ENCODE peak calls at places on chromosomes 4 and X, in five cellular contexts. C, A, O, M and T are unnamed samples.
A peak's percentile ranks its signal among the peaks of the same experiment; 100 is the strongest.

GRCh38 chr4:26235500-26235899 is 85.3 kb upstream of the RBPJ start:
- DNase-seq in O (no peak), A (peak; percentile 64), C (no peak), M (no peak), T (no peak)

GRCh38 chrX:143621276-143621675 is 14.6 kb downstream of the SLITRK4 start:
- DNase-seq in M (no peak), O (no peak), C (no peak), A (no peak), T (no peak)

GRCh38 chr4:39502034-39502658 is 25.1 kb downstream of the UGDH start:
- DNase-seq in A (peak; percentile 61), C (no peak), M (no peak), O (no peak), T (no peak)

GRCh38 chrX:1392376-1393130 is 640 bp upstream of the SLC25A6 start:
- DNase-seq in O (peak; percentile 86), A (peak; percentile 73), C (no peak), M (no peak), T (no peak)

GRCh38 chrX:50167366-50167765 is 33.4 kb downstream of the AKAP4 start:
- DNase-seq in M (no peak), C (no peak), A (no peak), O (no peak), T (no peak)

GRCh38 chr4:165418116-165418515 is 39.3 kb downstream of the CPE start:
- DNase-seq in C (no peak), M (no peak), O (no peak), A (no peak), T (no peak)

GRCh38 chr4:82422616-82423015 is 7.6 kb downstream of the HNRNPDL start:
- DNase-seq in M (no peak), O (no peak), A (no peak), C (no peak), T (no peak)

GRCh38 chr4:73673286-73673685 is 53.0 kb upstream of the RASSF6 start:
- DNase-seq in O (no peak), M (no peak), A (no peak), C (no peak), T (no peak)

GRCh38 chr4:84995386-84995785 is 28.9 kb upstream of the WDFY3 start:
- DNase-seq in A (no peak), C (no peak), O (peak; percentile 75), M (no peak), T (no peak)

GRCh38 chrX:45445745-45446412 is 245.2 kb upstream of the DIPK2B start:
- DNase-seq in C (no peak), M (no peak), O (no peak), A (peak; percentile 11), T (no peak)

GRCh38 chrX:34487364-34487763 is 169.7 kb downstream of the TMEM47 start:
- DNase-seq in M (no peak), C (no peak), O (no peak), A (no peak), T (no peak)

GRCh38 chr4:187839765-187840164 is 155.8 kb upstream of the ZFP42 start:
- DNase-seq in C (no peak), O (no peak), M (no peak), A (no peak), T (no peak)